ENCODE peak calls at places on chromosome 3, in eight cellular contexts. N is fibroblast of pulmonary artery, X is lung, P is AG04450, M is kidney, J is cardiac muscle cell, Y is left ventricle myocardium inferior, H is fibroblast of lung. S is an unnamed sample.
A peak's percentile ranks its signal among the peaks of the same experiment; 100 is the strongest.

GRCh38 chr3:45553469-45553974 is 41.0 kb upstream of the LIMD1 start:
- DNase-seq in H (peak; percentile 81), M (no peak), P (no peak), X (no peak), Y (peak; percentile 70), J (peak; percentile 64), N (peak; percentile 75), S (no peak)

GRCh38 chr3:157523814-157524213 is 20.6 kb upstream of the VEPH1 start:
- DNase-seq in J (no peak), Y (no peak), X (no peak), P (no peak), M (no peak), N (peak; percentile 15), H (no peak), S (no peak)

GRCh38 chr3:14540821-14541385 is 761 bp upstream of the GRIP2 start:
- DNase-seq in N (no peak), J (no peak), X (no peak), P (no peak), H (no peak), Y (no peak), M (peak; percentile 37), S (no peak)

GRCh38 chr3:58474348-58474911 is 17.5 kb upstream of the KCTD6 start:
- DNase-seq in X (no peak), M (no peak), Y (no peak), N (no peak), P (no peak), J (no peak), H (no peak), S (no peak)

GRCh38 chr3:14889943-14890342 is 57.4 kb upstream of the NR2C2 start:
- DNase-seq in X (no peak), H (no peak), M (no peak), N (no peak), P (no peak), J (no peak), Y (no peak), S (no peak)

GRCh38 chr3:51538115-51538458 is 432 bp upstream of the RAD54L2 start:
- DNase-seq in H (no peak), X (no peak), Y (no peak), P (no peak), J (no peak), N (peak; percentile 9), M (no peak), S (no peak)

GRCh38 chr3:139930201-139930600 is 4.8 kb upstream of the CLSTN2 start:
- DNase-seq in P (no peak), H (no peak), M (no peak), Y (no peak), J (no peak), X (no peak), N (no peak), S (no peak)

GRCh38 chr3:29763115-29763514 is 482.2 kb downstream of the RBMS3 start:
- DNase-seq in P (no peak), N (no peak), Y (no peak), J (no peak), X (no peak), M (no peak), H (no peak), S (no peak)

GRCh38 chr3:13019243-13019701 is 54.0 kb downstream of the IQSEC1 start:
- DNase-seq in M (peak; percentile 59), P (peak; percentile 71), N (peak; percentile 71), H (peak; percentile 83), J (peak; percentile 76), X (no peak), Y (no peak), S (peak; percentile 50)

GRCh38 chr3:45976191-45977091 is 19.2 kb downstream of the FYCO1 start:
- DNase-seq in M (no peak), Y (no peak), J (no peak), P (no peak), H (no peak), N (no peak), X (no peak), S (no peak)

GRCh38 chr3:104564045-104564643 is 802.6 kb upstream of the ALCAM start:
- DNase-seq in J (peak; percentile 18), M (no peak), N (peak; percentile 69), X (peak; percentile 56), H (peak; percentile 54), Y (no peak), P (peak; percentile 11), S (no peak)

GRCh38 chr3:187026321-187026678 is 96.0 kb downstream of the ST6GAL1 start:
- DNase-seq in N (no peak), Y (no peak), J (no peak), M (no peak), P (no peak), X (no peak), H (no peak), S (no peak)

GRCh38 chr3:187027531-187027936 is 97.2 kb downstream of the ST6GAL1 start:
- DNase-seq in M (no peak), P (no peak), H (no peak), Y (no peak), N (no peak), J (no peak), X (no peak), S (no peak)

GRCh38 chr3:187024561-187025226 is 94.4 kb downstream of the ST6GAL1 start:
- DNase-seq in P (no peak), N (no peak), Y (no peak), J (no peak), H (no peak), M (no peak), X (no peak), S (no peak)

GRCh38 chr3:187025656-187026320 is 95.5 kb downstream of the ST6GAL1 start:
- DNase-seq in X (no peak), J (no peak), H (no peak), Y (no peak), P (no peak), N (no peak), M (no peak), S (no peak)

GRCh38 chr3:187025254-187025655 is 94.9 kb downstream of the ST6GAL1 start:
- DNase-seq in H (no peak), N (no peak), X (no peak), J (no peak), M (no peak), P (no peak), Y (no peak), S (no peak)
- H3K4me3 ChIP-seq in H (no peak overlapping the region), N (no peak overlapping the region), X (no peak overlapping the region), J (no peak overlapping the region), M (peak overlapping the region; percentile 33), P (no peak overlapping the region), Y (no peak overlapping the region), S (no peak overlapping the region)

DNA sequence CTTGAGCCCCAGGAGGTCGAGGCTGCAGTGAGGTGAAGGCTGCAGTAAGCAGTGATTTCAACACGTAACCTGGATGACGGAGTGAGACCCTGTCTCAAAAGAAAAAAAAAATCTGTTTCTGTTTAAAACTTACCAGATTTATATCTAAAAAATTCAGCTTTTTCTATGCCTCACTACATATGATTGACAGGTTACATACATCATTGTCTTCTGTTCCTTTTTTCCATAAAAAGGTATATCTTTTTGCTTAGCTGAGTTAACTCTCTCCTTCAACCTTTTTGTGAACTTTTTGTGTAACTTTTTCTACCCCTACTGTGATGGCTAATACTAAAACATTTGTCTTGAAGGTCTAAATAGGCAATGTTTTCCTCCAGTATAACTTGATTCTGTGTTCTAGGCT is 38.6 kb upstream of the SETD2 start:
- DNase-seq in M (no peak), X (no peak), N (no peak), Y (no peak), J (no peak), H (no peak), P (no peak), S (no peak)
- H3K4me3 ChIP-seq in M (no peak overlapping the region), X (no peak overlapping the region), N (no peak overlapping the region), Y (no peak overlapping the region), J (no peak overlapping the region), H (no peak overlapping the region), P (no peak overlapping the region), S (no peak overlapping the region)

DNA sequence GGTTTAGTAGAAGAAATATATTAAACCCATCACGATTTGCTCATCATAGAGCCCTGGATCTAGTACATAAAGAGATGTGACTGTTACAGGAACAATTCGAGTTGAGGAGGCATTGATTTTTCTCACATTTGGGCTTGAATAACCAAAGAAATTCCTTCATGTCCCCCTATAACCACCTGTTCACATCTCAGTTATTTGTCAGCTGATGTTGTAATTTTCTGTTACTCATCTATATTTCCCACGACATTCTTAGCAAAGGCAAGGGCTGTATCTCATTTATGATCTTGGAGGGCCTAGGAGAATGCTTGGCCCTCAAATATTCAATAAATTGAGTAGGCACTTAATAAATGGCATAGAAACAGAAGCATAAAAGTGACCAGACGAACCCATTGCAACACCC is 36.4 kb upstream of the GYG1 start:
- DNase-seq in J (no peak), M (no peak), N (no peak), H (no peak), X (no peak), P (no peak), Y (no peak), S (no peak)
- H3K4me3 ChIP-seq in J (no peak overlapping the region), M (no peak overlapping the region), N (no peak overlapping the region), H (no peak overlapping the region), X (no peak overlapping the region), P (no peak overlapping the region), Y (no peak overlapping the region), S (no peak overlapping the region)

GRCh38 chr3:54850484-54851003 is 77.3 kb downstream of the LRTM1 start:
- DNase-seq in H (no peak), P (no peak), Y (no peak), J (no peak), N (no peak), X (no peak), M (no peak), S (no peak)

GRCh38 chr3:54858386-54858785 is 69.5 kb downstream of the LRTM1 start:
- DNase-seq in X (no peak), H (no peak), N (no peak), Y (no peak), M (no peak), J (no peak), P (no peak), S (no peak)

GRCh38 chr3:54857343-54857742 is 70.5 kb downstream of the LRTM1 start:
- DNase-seq in J (no peak), H (no peak), P (no peak), X (no peak), M (no peak), N (no peak), Y (no peak), S (no peak)

GRCh38 chr3:54856271-54856670 is 71.6 kb downstream of the LRTM1 start:
- DNase-seq in X (no peak), M (no peak), J (no peak), N (no peak), P (no peak), H (no peak), Y (no peak), S (no peak)

DNA sequence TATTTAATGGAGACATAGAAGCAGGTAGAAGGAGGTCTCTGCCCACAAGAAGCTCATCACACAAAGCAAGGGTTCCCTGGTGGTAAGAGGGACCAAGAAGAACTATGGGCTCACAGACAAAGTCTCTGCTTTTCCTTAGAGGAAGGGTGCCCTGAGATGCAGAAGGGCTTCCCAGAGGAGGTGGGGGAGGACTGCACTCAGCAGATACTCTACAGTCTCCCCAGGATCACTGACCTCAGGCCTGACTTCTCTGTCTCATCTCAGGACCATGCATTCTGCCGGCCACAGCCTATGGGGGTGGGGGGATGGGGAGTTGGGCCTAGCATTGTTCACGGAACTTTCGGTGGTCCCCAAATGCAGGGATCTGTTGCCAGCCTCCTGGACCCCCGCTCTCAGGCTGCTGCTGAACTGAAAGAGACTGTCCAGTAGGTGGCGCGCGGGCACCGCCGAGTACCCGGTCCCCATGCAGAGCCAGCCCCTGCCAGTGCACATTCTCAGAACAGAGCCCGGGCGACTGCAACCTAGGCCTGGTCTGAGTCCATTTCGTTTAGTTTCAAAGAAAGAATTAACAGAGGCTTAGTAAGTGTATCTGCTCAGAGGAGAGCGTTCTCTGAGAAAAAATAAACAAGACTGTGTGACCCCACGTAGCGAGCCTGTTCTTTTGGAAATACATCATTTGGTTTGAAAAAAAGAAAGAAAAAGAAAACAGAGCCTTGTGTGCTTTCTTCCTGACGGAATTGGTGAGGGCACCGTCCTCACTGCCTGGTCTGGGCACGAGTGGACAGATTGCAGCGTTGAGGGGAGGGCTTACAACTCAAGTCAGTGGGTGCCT is 74.1 kb downstream of the LRTM1 start:
- DNase-seq in M (peak; percentile 92), Y (peak; percentile 70), J (peak; percentile 88), X (peak; percentile 66), H (peak; percentile 70), N (peak; percentile 63), P (peak; percentile 27), S (peak; percentile 24)
- H3K4me3 ChIP-seq in M (no peak overlapping the region), Y (no peak overlapping the region), J (no peak overlapping the region), X (no peak overlapping the region), H (no peak overlapping the region), N (no peak overlapping the region), P (no peak overlapping the region), S (no peak overlapping the region)